ENCODE peak calls at places on chromosomes 3 and 15, in four cellular contexts. One of them, this sample, is unnamed.

GRCh38 chr15:87401986-87402385 is 854.6 kb downstream of the NTRK3 start:
- DNase-seq in cortex of kidney: no peak
- DNase-seq in HT1080: no peak
- DNase-seq in ELF-1: no peak
- DNase-seq in this sample: no peak

GRCh38 chr3:13636874-13637273 is 87.9 kb downstream of the FBLN2 start:
- DNase-seq in HT1080: no peak
- DNase-seq in ELF-1: no peak
- DNase-seq in cortex of kidney: no peak
- DNase-seq in this sample: no peak

GRCh38 chr3:16884748-16885587 is at the start of gene PLCL2:
- DNase-seq in cortex of kidney: no peak
- DNase-seq in HT1080: peak; percentile 53
- DNase-seq in ELF-1: peak; percentile 45
- DNase-seq in this sample: peak; percentile 68

GRCh38 chr3:47266709-47267489 is 15.7 kb downstream of the KIF9 start:
- DNase-seq in cortex of kidney: no peak
- DNase-seq in ELF-1: peak; percentile 54
- DNase-seq in HT1080: peak; percentile 88
- DNase-seq in this sample: peak; percentile 19

GRCh38 chr3:43951813-43952212 is 261.1 kb downstream of the ABHD5 start:
- DNase-seq in cortex of kidney: no peak
- DNase-seq in HT1080: no peak
- DNase-seq in ELF-1: no peak
- DNase-seq in this sample: no peak

GRCh38 chr3:16550305-16550675 is 36.8 kb upstream of the RFTN1 start:
- DNase-seq in cortex of kidney: no peak
- DNase-seq in HT1080: no peak
- DNase-seq in ELF-1: no peak
- DNase-seq in this sample: no peak

GRCh38 chr3:134242649-134243637 is 7.7 kb downstream of the RYK start:
- DNase-seq in cortex of kidney: no peak
- DNase-seq in ELF-1: peak; percentile 29
- DNase-seq in HT1080: peak; percentile 94
- DNase-seq in this sample: no peak

GRCh38 chr3:38005076-38006020 is 14.8 kb downstream of the VILL start:
- DNase-seq in cortex of kidney: no peak
- DNase-seq in HT1080: peak; percentile 40
- DNase-seq in ELF-1: no peak
- DNase-seq in this sample: no peak

GRCh38 chr3:11290743-11291680 is 18.8 kb downstream of the ATG7 start:
- DNase-seq in HT1080: peak; percentile 76
- DNase-seq in ELF-1: no peak
- DNase-seq in cortex of kidney: no peak
- DNase-seq in this sample: peak; percentile 22